ENCODE peak calls at places on chromosomes 1 and 21, in nine cellular contexts. B is dermis microvascular lymphatic vessel endothelial cell; U is HTR-8/SVneo; T is ovary; I is mesendoderm; V is effector memory CD8-positive, alpha-beta T cell; S is AG08395; Q is NCI-H1436; C is RPMI7951. K is an unnamed sample.
A peak's percentile ranks its signal among the peaks of the same experiment; 100 is the strongest.

GRCh38 chr1:30410153-30410851 is 313.1 kb downstream of the MATN1 start:
- DNase-seq in Q (no peak), C (no peak), T (no peak), U (no peak), S (no peak), V (no peak), I (no peak), B (no peak), K (peak; percentile 21)

GRCh38 chr1:209883341-209883971 is 54.6 kb upstream of the SYT14 start:
- DNase-seq in I (peak; percentile 32), T (no peak), S (peak; percentile 64), V (no peak), B (no peak), U (no peak), Q (no peak), C (peak; percentile 77), K (no peak)

GRCh38 chr1:173856014-173856413 is 11.8 kb downstream of the GAS5 start:
- DNase-seq in V (no peak), T (no peak), C (no peak), Q (no peak), S (no peak), B (no peak), I (no peak), U (no peak), K (no peak)

GRCh38 chr1:59142663-59143487 is 154.0 kb upstream of the FGGY start:
- DNase-seq in B (no peak), Q (no peak), U (peak; percentile 68), S (peak; percentile 93), I (peak; percentile 93), C (peak; percentile 96), T (no peak), V (no peak), K (peak; percentile 53)

GRCh38 chr1:1091344-1092148 is 17.4 kb upstream of the RNF223 start:
- DNase-seq in Q (no peak), T (no peak), I (no peak), U (no peak), B (no peak), V (no peak), S (no peak), C (no peak), K (peak; percentile 89)

GRCh38 chr21:29526545-29526944 is 227.8 kb downstream of the BACH1 start:
- DNase-seq in S (no peak), V (no peak), B (no peak), T (no peak), U (no peak), C (no peak), Q (no peak), I (peak; percentile 7), K (no peak)

GRCh38 chr1:85327759-85328158 is 51.3 kb upstream of the BCL10 start:
- DNase-seq in Q (no peak), C (no peak), S (no peak), U (no peak), T (no peak), V (no peak), B (no peak), I (no peak), K (no peak)

GRCh38 chr1:64514197-64514765 is 44.4 kb downstream of the CACHD1 start:
- DNase-seq in T (no peak), I (no peak), Q (no peak), C (peak; percentile 32), V (no peak), B (no peak), U (peak; percentile 19), S (peak; percentile 37), K (no peak)

GRCh38 chr1:165134431-165134830 is 222.1 kb downstream of the LMX1A start:
- DNase-seq in V (no peak), B (no peak), T (no peak), S (no peak), C (no peak), Q (no peak), I (no peak), U (no peak), K (no peak)

GRCh38 chr1:245153645-245154428 is 948 bp upstream of the KIF26B start:
- DNase-seq in T (peak; percentile 34), I (peak; percentile 22), B (no peak), Q (no peak), V (no peak), S (peak; percentile 40), U (no peak), C (no peak), K (peak; percentile 73)

GRCh38 chr1:44270666-44271628 is 57.7 kb downstream of the DMAP1 start:
- DNase-seq in V (no peak), S (peak; percentile 39), Q (no peak), U (no peak), B (no peak), C (no peak), T (no peak), I (no peak), K (no peak)

GRCh38 chr21:32710069-32710784 is 17.6 kb downstream of the SYNJ1 start:
- DNase-seq in Q (no peak), B (no peak), S (no peak), I (no peak), C (no peak), T (no peak), U (no peak), V (no peak), K (no peak)

GRCh38 chr21:17818158-17819113 is 720 bp downstream of the C21orf91 start:
- DNase-seq in C (peak; percentile 24), T (no peak), B (no peak), I (peak; percentile 73), U (no peak), S (peak; percentile 27), V (peak; percentile 28), Q (peak; percentile 7), K (no peak)

GRCh38 chr21:45562401-45562800 is 20.2 kb upstream of the SLC19A1 start:
- DNase-seq in T (no peak), V (no peak), Q (no peak), B (no peak), U (no peak), C (no peak), S (no peak), I (no peak), K (no peak)

GRCh38 chr1:182054698-182055326 is 6.7 kb downstream of the ZNF648 start:
- DNase-seq in Q (peak; percentile 1), S (peak; percentile 12), B (peak; percentile 18), V (peak; percentile 50), T (no peak), I (peak; percentile 70), U (peak; percentile 11), C (peak; percentile 40), K (peak; percentile 74)

GRCh38 chr1:23403038-23403336 is 21.6 kb downstream of the TCEA3 start:
- DNase-seq in Q (no peak), I (peak; percentile 34), B (peak; percentile 51), V (no peak), S (peak; percentile 80), U (peak; percentile 84), C (peak; percentile 92), T (no peak), K (no peak)

GRCh38 chr1:233113009-233113712 is 162.8 kb downstream of the NTPCR start:
- DNase-seq in T (peak; percentile 34), U (peak; percentile 80), S (peak; percentile 58), V (no peak), I (peak; percentile 99), C (peak; percentile 99), Q (no peak), B (peak; percentile 62), K (peak; percentile 43)

GRCh38 chr1:237888143-237888542 is 2.6 kb downstream of the ZP4 start:
- DNase-seq in B (no peak), U (no peak), V (no peak), I (no peak), Q (no peak), T (no peak), C (no peak), S (no peak), K (no peak)

GRCh38 chr1:163824006-163824405 is 502.3 kb downstream of the NUF2 start:
- DNase-seq in V (no peak), S (peak; percentile 84), U (no peak), C (peak; percentile 7), B (no peak), I (no peak), Q (no peak), T (peak; percentile 9), K (no peak)